ENCODE peak calls at places on chromosome X, in eight cellular contexts. U is germinal center; N is heart right ventricle; F is GM19239; X is AG10803; Y is memory B cell; S is fibroblast of lung; D is activated CD4-positive, alpha-beta T cell treated with anti-CD3 and anti-CD28 coated beads, Interleukin-2, amount 10 ng/mL, durations not matched to agents 7 days and 5 days. C is an unnamed sample.

GRCh38 chrX:136193771-136194170 is 46.4 kb downstream of the FHL1 start:
- DNase-seq in S (no peak), X (no peak), Y (no peak), F (no peak), D (peak; percentile 29), N (no peak), U (no peak), C (no peak)

GRCh38 chrX:104854188-104854587 is 288.2 kb downstream of the IL1RAPL2 start:
- DNase-seq in F (no peak), D (no peak), N (no peak), X (no peak), U (no peak), Y (no peak), S (no peak), C (no peak)

GRCh38 chrX:150873616-150874015 is 24.9 kb downstream of the CD99L2 start:
- DNase-seq in S (peak; percentile 3), N (no peak), Y (no peak), U (no peak), D (no peak), X (no peak), F (no peak), C (peak; percentile 42)

GRCh38 chrX:101265869-101266428 is 25.2 kb downstream of the TAF7L start:
- DNase-seq in N (no peak), F (no peak), S (peak; percentile 65), U (no peak), Y (no peak), D (no peak), X (peak; percentile 57), C (no peak)

GRCh38 chrX:145910017-145910416 is 92.4 kb downstream of the SLITRK2 start:
- DNase-seq in Y (no peak), F (no peak), X (no peak), N (no peak), U (no peak), D (no peak), S (peak; percentile 0), C (no peak)

GRCh38 chrX:39595977-39596376 is 501.8 kb downstream of the BCOR start:
- DNase-seq in X (no peak), U (no peak), S (no peak), F (no peak), N (no peak), D (no peak), Y (no peak), C (no peak)

GRCh38 chrX:150856101-150856500 is 42.4 kb downstream of the CD99L2 start:
- DNase-seq in S (no peak), Y (no peak), F (no peak), D (no peak), U (no peak), N (no peak), X (no peak), C (no peak)

GRCh38 chrX:15207384-15207783 is 62.5 kb downstream of the ASB9 start:
- DNase-seq in Y (no peak), D (no peak), F (no peak), S (no peak), X (no peak), N (no peak), U (no peak), C (no peak)

GRCh38 chrX:33138677-33139249 is 72.6 kb downstream of the DMD start:
- DNase-seq in S (no peak), Y (no peak), F (no peak), N (no peak), U (no peak), D (no peak), X (no peak), C (no peak)

GRCh38 chrX:30982467-30982866 is 89.4 kb downstream of the FTHL17 start:
- DNase-seq in Y (no peak), S (no peak), N (no peak), D (no peak), X (no peak), F (no peak), U (no peak), C (no peak)

GRCh38 chrX:10296581-10296980 is 139.8 kb downstream of the CLCN4 start:
- DNase-seq in U (no peak), S (peak; percentile 91), X (peak; percentile 77), D (no peak), Y (no peak), F (no peak), N (no peak), C (no peak)

C was measured in uterus.